ENCODE peak calls at places on chromosome 14, in six cellular contexts. One of them, this sample, is unnamed.
A peak's percentile ranks its signal among the peaks of the same experiment; 100 is the strongest.

GRCh38 chr14:99327458-99328250 is 55.7 kb upstream of the BCL11B start:
- DNase-seq in stimulated activated CD4-positive, alpha-beta T cell treated with anti-CD3 and anti-CD28 coated beads, Interleukin-1b, Interleukin-23, amount 100 ng/mL, for 4 hours: no peak
- DNase-seq in iPS DF 6.9: no peak
- DNase-seq in stimulated activated CD8-positive, alpha-beta memory T cell treated with anti-CD3 and anti-CD28 coated beads, Interleukin-2, amount 100 ng/mL, for 48 hours: no peak
- DNase-seq in amniotic stem cell: no peak
- DNase-seq in HS-27A: no peak
- DNase-seq in this sample: no peak

GRCh38 chr14:74875941-74876913 is at the start of gene PROX2:
- DNase-seq in stimulated activated CD4-positive, alpha-beta T cell treated with anti-CD3 and anti-CD28 coated beads, Interleukin-1b, Interleukin-23, amount 100 ng/mL, for 4 hours: no peak
- DNase-seq in iPS DF 6.9: no peak
- DNase-seq in stimulated activated CD8-positive, alpha-beta memory T cell treated with anti-CD3 and anti-CD28 coated beads, Interleukin-2, amount 100 ng/mL, for 48 hours: no peak
- DNase-seq in amniotic stem cell: no peak
- DNase-seq in HS-27A: no peak
- DNase-seq in this sample: no peak

GRCh38 chr14:34604990-34605389 is 25.0 kb downstream of the SNX6 start:
- DNase-seq in stimulated activated CD4-positive, alpha-beta T cell treated with anti-CD3 and anti-CD28 coated beads, Interleukin-1b, Interleukin-23, amount 100 ng/mL, for 4 hours: no peak
- DNase-seq in iPS DF 6.9: no peak
- DNase-seq in stimulated activated CD8-positive, alpha-beta memory T cell treated with anti-CD3 and anti-CD28 coated beads, Interleukin-2, amount 100 ng/mL, for 48 hours: no peak
- DNase-seq in amniotic stem cell: no peak
- DNase-seq in HS-27A: no peak
- DNase-seq in this sample: no peak

GRCh38 chr14:82811246-82811645 is 1277.6 kb upstream of the SEL1L start:
- DNase-seq in stimulated activated CD4-positive, alpha-beta T cell treated with anti-CD3 and anti-CD28 coated beads, Interleukin-1b, Interleukin-23, amount 100 ng/mL, for 4 hours: no peak
- DNase-seq in iPS DF 6.9: no peak
- DNase-seq in stimulated activated CD8-positive, alpha-beta memory T cell treated with anti-CD3 and anti-CD28 coated beads, Interleukin-2, amount 100 ng/mL, for 48 hours: no peak
- DNase-seq in amniotic stem cell: no peak
- DNase-seq in HS-27A: no peak
- DNase-seq in this sample: no peak

GRCh38 chr14:71319646-71320045 is 412.4 kb downstream of the PCNX1 start:
- DNase-seq in stimulated activated CD4-positive, alpha-beta T cell treated with anti-CD3 and anti-CD28 coated beads, Interleukin-1b, Interleukin-23, amount 100 ng/mL, for 4 hours: no peak
- DNase-seq in iPS DF 6.9: no peak
- DNase-seq in stimulated activated CD8-positive, alpha-beta memory T cell treated with anti-CD3 and anti-CD28 coated beads, Interleukin-2, amount 100 ng/mL, for 48 hours: no peak
- DNase-seq in amniotic stem cell: no peak
- DNase-seq in HS-27A: no peak
- DNase-seq in this sample: no peak

GRCh38 chr14:66008631-66009030 is 477.5 kb upstream of the CCDC196 start:
- DNase-seq in stimulated activated CD4-positive, alpha-beta T cell treated with anti-CD3 and anti-CD28 coated beads, Interleukin-1b, Interleukin-23, amount 100 ng/mL, for 4 hours: no peak
- DNase-seq in iPS DF 6.9: no peak
- DNase-seq in stimulated activated CD8-positive, alpha-beta memory T cell treated with anti-CD3 and anti-CD28 coated beads, Interleukin-2, amount 100 ng/mL, for 48 hours: no peak
- DNase-seq in amniotic stem cell: no peak
- DNase-seq in HS-27A: no peak
- DNase-seq in this sample: no peak

GRCh38 chr14:71574976-71575375 is 357.3 kb upstream of the RGS6 start:
- DNase-seq in stimulated activated CD4-positive, alpha-beta T cell treated with anti-CD3 and anti-CD28 coated beads, Interleukin-1b, Interleukin-23, amount 100 ng/mL, for 4 hours: no peak
- DNase-seq in iPS DF 6.9: no peak
- DNase-seq in stimulated activated CD8-positive, alpha-beta memory T cell treated with anti-CD3 and anti-CD28 coated beads, Interleukin-2, amount 100 ng/mL, for 48 hours: no peak
- DNase-seq in amniotic stem cell: peak; percentile 46
- DNase-seq in HS-27A: peak; percentile 57
- DNase-seq in this sample: no peak

GRCh38 chr14:54025661-54026060 is 69.0 kb upstream of the BMP4 start:
- DNase-seq in stimulated activated CD4-positive, alpha-beta T cell treated with anti-CD3 and anti-CD28 coated beads, Interleukin-1b, Interleukin-23, amount 100 ng/mL, for 4 hours: no peak
- DNase-seq in iPS DF 6.9: no peak
- DNase-seq in stimulated activated CD8-positive, alpha-beta memory T cell treated with anti-CD3 and anti-CD28 coated beads, Interleukin-2, amount 100 ng/mL, for 48 hours: no peak
- DNase-seq in amniotic stem cell: no peak
- DNase-seq in HS-27A: no peak
- DNase-seq in this sample: no peak

GRCh38 chr14:92340938-92341337 is 18.0 kb downstream of the SLC24A4 start:
- DNase-seq in stimulated activated CD4-positive, alpha-beta T cell treated with anti-CD3 and anti-CD28 coated beads, Interleukin-1b, Interleukin-23, amount 100 ng/mL, for 4 hours: no peak
- DNase-seq in iPS DF 6.9: no peak
- DNase-seq in stimulated activated CD8-positive, alpha-beta memory T cell treated with anti-CD3 and anti-CD28 coated beads, Interleukin-2, amount 100 ng/mL, for 48 hours: no peak
- DNase-seq in amniotic stem cell: no peak
- DNase-seq in HS-27A: no peak
- DNase-seq in this sample: no peak

GRCh38 chr14:23437142-23438129 is 2.0 kb upstream of the MYH7 start:
- DNase-seq in stimulated activated CD4-positive, alpha-beta T cell treated with anti-CD3 and anti-CD28 coated beads, Interleukin-1b, Interleukin-23, amount 100 ng/mL, for 4 hours: no peak
- DNase-seq in iPS DF 6.9: no peak
- DNase-seq in stimulated activated CD8-positive, alpha-beta memory T cell treated with anti-CD3 and anti-CD28 coated beads, Interleukin-2, amount 100 ng/mL, for 48 hours: no peak
- DNase-seq in amniotic stem cell: no peak
- DNase-seq in HS-27A: no peak
- DNase-seq in this sample: no peak

GRCh38 chr14:68283378-68284123 is 464.0 kb downstream of the RAD51B start:
- DNase-seq in stimulated activated CD4-positive, alpha-beta T cell treated with anti-CD3 and anti-CD28 coated beads, Interleukin-1b, Interleukin-23, amount 100 ng/mL, for 4 hours: peak; percentile 11
- DNase-seq in iPS DF 6.9: no peak
- DNase-seq in stimulated activated CD8-positive, alpha-beta memory T cell treated with anti-CD3 and anti-CD28 coated beads, Interleukin-2, amount 100 ng/mL, for 48 hours: peak; percentile 33
- DNase-seq in amniotic stem cell: no peak
- DNase-seq in HS-27A: no peak
- DNase-seq in this sample: peak; percentile 16

GRCh38 chr14:95741051-95741490 is 27.1 kb upstream of the TCL1A start:
- DNase-seq in stimulated activated CD4-positive, alpha-beta T cell treated with anti-CD3 and anti-CD28 coated beads, Interleukin-1b, Interleukin-23, amount 100 ng/mL, for 4 hours: no peak
- DNase-seq in iPS DF 6.9: no peak
- DNase-seq in stimulated activated CD8-positive, alpha-beta memory T cell treated with anti-CD3 and anti-CD28 coated beads, Interleukin-2, amount 100 ng/mL, for 48 hours: no peak
- DNase-seq in amniotic stem cell: peak; percentile 3
- DNase-seq in HS-27A: no peak
- DNase-seq in this sample: no peak

GRCh38 chr14:43116341-43116740 is 1390.7 kb downstream of the FSCB start:
- DNase-seq in stimulated activated CD4-positive, alpha-beta T cell treated with anti-CD3 and anti-CD28 coated beads, Interleukin-1b, Interleukin-23, amount 100 ng/mL, for 4 hours: no peak
- DNase-seq in iPS DF 6.9: no peak
- DNase-seq in stimulated activated CD8-positive, alpha-beta memory T cell treated with anti-CD3 and anti-CD28 coated beads, Interleukin-2, amount 100 ng/mL, for 48 hours: no peak
- DNase-seq in amniotic stem cell: no peak
- DNase-seq in HS-27A: no peak
- DNase-seq in this sample: peak; percentile 57

GRCh38 chr14:32470161-32470705 is 141.1 kb downstream of the AKAP6 start:
- DNase-seq in stimulated activated CD4-positive, alpha-beta T cell treated with anti-CD3 and anti-CD28 coated beads, Interleukin-1b, Interleukin-23, amount 100 ng/mL, for 4 hours: no peak
- DNase-seq in iPS DF 6.9: no peak
- DNase-seq in stimulated activated CD8-positive, alpha-beta memory T cell treated with anti-CD3 and anti-CD28 coated beads, Interleukin-2, amount 100 ng/mL, for 48 hours: no peak
- DNase-seq in amniotic stem cell: no peak
- DNase-seq in HS-27A: no peak
- DNase-seq in this sample: no peak

This sample was measured in RCC 7860.